ENCODE peak calls at places on chromosomes 16 and 17, in four cellular contexts. N is stomach, D is A549, A is suprapubic skin. S is an unnamed sample.

GRCh38 chr16:30721167-30721566 is 22.2 kb downstream of the SRCAP start:
- DNase-seq in D (no peak), N (no peak), A (no peak), S (no peak)

GRCh38 chr17:79306688-79307323 is 232.2 kb downstream of the ENGASE start:
- DNase-seq in D (no peak), A (no peak), N (peak), S (no peak)

GRCh38 chr16:30491744-30492308 is 19.3 kb downstream of the ITGAL start:
- DNase-seq in A (no peak), N (no peak), D (peak), S (no peak)

GRCh38 chr17:59572301-59572924 is 7.0 kb downstream of the DHX40 start:
- DNase-seq in N (no peak), D (no peak), A (no peak), S (no peak)

GRCh38 chr17:17710728-17711541 is 29.7 kb downstream of the RAI1 start:
- DNase-seq in N (peak), A (no peak), D (peak), S (no peak)

GRCh38 chr17:74148901-74149596 is 54.4 kb upstream of the RPL38 start:
- DNase-seq in D (no peak), N (no peak), A (peak), S (peak)

GRCh38 chr16:22623351-22623781 is 112.7 kb downstream of the NPIPB5 start:
- DNase-seq in A (no peak), D (no peak), N (no peak), S (no peak)

GRCh38 chr17:6927290-6927844 is 68.5 kb upstream of the ALOX12 start:
- DNase-seq in A (no peak), N (no peak), D (no peak), S (no peak)

GRCh38 chr17:78175643-78175981 is 7.2 kb downstream of the SYNGR2 start:
- DNase-seq in D (no peak), N (no peak), A (no peak), S (no peak)

GRCh38 chr17:78173025-78173715 is 4.8 kb downstream of the SYNGR2 start:
- DNase-seq in D (no peak), N (no peak), A (no peak), S (no peak)

GRCh38 chr17:78174870-78175642 is 6.7 kb downstream of the SYNGR2 start:
- DNase-seq in D (no peak), A (no peak), N (peak), S (no peak)

GRCh38 chr17:78172284-78173024 is 4.1 kb downstream of the SYNGR2 start:
- DNase-seq in N (peak), D (no peak), A (peak), S (no peak)

DNA sequence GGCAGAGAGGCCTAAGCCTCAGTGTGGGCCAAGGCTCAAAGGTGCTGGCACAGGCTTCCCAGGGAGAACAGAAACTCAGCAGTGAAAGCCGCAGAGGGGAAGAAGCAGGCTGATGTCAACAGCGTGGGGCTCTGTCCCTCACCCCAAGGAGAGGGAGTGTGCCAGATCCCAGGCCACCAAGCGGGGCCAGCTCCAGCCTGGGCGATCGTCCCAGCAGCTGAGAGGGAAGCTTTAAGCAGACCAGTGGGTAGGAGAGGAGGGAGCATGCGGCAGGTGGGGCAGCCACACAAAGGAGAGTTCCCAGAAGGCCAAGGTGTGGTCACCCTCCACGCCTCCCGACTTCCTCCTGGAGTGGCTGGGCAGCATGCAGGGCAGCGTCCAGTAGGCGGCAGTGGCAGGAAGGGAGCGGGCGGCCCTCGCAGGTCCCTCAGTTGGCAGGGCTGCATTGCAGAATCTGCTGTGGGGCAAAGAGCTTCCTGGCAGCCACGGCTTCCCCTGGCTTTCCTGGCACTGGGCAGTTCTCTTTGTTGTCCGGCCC is 6.0 kb downstream of the SYNGR2 start:
- DNase-seq in N (peak), A (peak), D (no peak), S (peak)
- TF ChIP-seq POLR2A in N (no peak), A (no peak), D (no peak), S (no peak)

GRCh38 chr17:28357061-28357900 is at the start of gene POLDIP2:
- DNase-seq in A (peak), N (peak), D (peak), S (peak)
- TF ChIP-seq EP300 in A (no peak), N (no peak), D (no peak), S (no peak)

GRCh38 chr17:43995150-43995471 is 9.3 kb upstream of the NAGS start:
- DNase-seq in D (no peak), N (no peak), A (no peak), S (no peak)
- H3K4me3 ChIP-seq in D (peak), N (peak), A (peak), S (no peak)

DNA sequence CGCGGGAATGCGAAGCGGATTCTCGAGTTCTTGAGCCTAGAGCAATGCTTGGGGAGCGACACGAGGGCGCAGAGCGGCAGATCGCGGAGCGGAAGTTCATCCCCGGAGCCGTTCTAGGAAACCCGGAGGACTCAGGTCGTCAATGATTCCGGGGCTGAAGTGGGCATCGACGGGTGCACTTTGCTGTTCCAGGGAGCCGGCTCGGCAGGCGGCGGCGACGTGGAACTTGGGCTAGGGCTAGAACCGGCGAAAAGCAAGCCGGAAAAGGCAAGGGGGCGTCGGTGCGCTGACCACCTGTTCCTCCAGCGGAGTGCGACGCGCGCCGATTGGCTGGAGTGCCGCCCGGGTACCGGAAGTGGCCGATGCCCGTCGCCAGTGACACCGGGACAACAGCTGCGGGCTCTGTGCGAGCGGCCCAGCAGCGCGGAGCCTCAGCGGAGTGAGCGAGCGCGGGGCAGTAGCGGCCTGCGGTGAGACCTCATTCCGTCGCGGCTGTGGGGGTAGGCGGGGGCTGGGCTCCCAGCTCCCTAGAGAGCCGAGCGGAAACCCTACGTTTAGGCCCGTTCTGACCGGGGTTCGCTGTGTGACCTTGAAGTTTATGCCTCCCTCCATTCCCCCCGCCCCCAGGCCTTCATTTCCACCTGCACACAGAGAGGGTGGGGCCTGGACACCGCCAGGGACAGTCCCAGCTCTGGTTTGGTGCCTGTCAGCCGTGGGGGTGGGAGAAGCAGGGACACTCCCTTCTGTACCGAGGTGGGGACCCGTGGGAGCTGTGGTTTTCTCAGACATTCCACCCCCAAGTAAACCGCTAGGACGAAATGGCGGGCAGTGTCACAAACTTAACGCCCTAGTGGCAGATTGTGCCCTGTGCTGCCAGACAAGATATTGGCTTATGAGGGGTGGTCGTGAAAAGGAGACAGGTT is at the start of gene ZFP3:
- DNase-seq in D (peak), N (peak), A (peak), S (peak)
- TF ChIP-seq POLR2A in D (peak), N (no peak), A (no peak), S (no peak)

GRCh38 chr17:31310877-31311276 is 3.0 kb downstream of the EVI2B start:
- DNase-seq in D (no peak), A (no peak), N (no peak), S (no peak)

GRCh38 chr17:31318298-31319190 is 2.9 kb downstream of the EVI2A start:
- DNase-seq in A (peak), N (peak), D (no peak), S (no peak)

GRCh38 chr17:31314788-31315105 is 893 bp upstream of the EVI2B start:
- DNase-seq in A (no peak), N (no peak), D (no peak), S (no peak)

GRCh38 chr17:31310260-31310659 is 3.6 kb downstream of the EVI2B start:
- DNase-seq in N (no peak), A (no peak), D (no peak), S (no peak)

GRCh38 chr17:31313982-31314787 is at the start of gene EVI2B:
- DNase-seq in N (no peak), A (no peak), D (no peak), S (no peak)
- TF ChIP-seq EP300 in N (no peak), A (no peak), D (no peak), S (no peak)

S was measured in esophagus muscularis mucosa.